ENCODE peak calls at places on chromosome 1, in ten cellular contexts. J, Z, G, D, U, Y, A, X, V and H are unnamed samples.

GRCh38 chr1:45205910-45206721 is at the start of gene ZSWIM5:
- DNase-seq in J (peak; percentile 77), Z (peak; percentile 65), G (peak; percentile 78), D (peak; percentile 37), U (peak; percentile 52), Y (peak; percentile 64), A (peak; percentile 54), X (peak; percentile 84), V (peak; percentile 57), H (peak; percentile 71)

GRCh38 chr1:248837045-248837793 is 805 bp upstream of the ZNF672 start:
- DNase-seq in J (no peak), Z (no peak), G (no peak), D (no peak), U (no peak), Y (no peak), A (no peak), X (no peak), V (no peak), H (no peak)

GRCh38 chr1:93749894-93750301 is 68.3 kb upstream of the BCAR3 start:
- DNase-seq in J (no peak), Z (no peak), G (no peak), D (no peak), U (no peak), Y (no peak), A (no peak), X (no peak), V (no peak), H (no peak)

GRCh38 chr1:229220163-229220846 is 50.6 kb upstream of the RAB4A start:
- DNase-seq in J (no peak), Z (no peak), G (no peak), D (no peak), U (no peak), Y (no peak), A (no peak), X (no peak), V (no peak), H (no peak)

GRCh38 chr1:103373991-103374390 is 151.5 kb upstream of the RNPC3 start:
- DNase-seq in J (no peak), Z (no peak), G (no peak), D (no peak), U (no peak), Y (peak; percentile 21), A (no peak), X (no peak), V (no peak), H (no peak)

GRCh38 chr1:85289207-85289847 is 12.9 kb upstream of the BCL10 start:
- DNase-seq in J (no peak), Z (no peak), G (no peak), D (peak; percentile 89), U (no peak), Y (peak; percentile 97), A (no peak), X (no peak), V (no peak), H (no peak)

GRCh38 chr1:53197301-53198205 is 929 bp downstream of the CPT2 start:
- DNase-seq in J (no peak), Z (no peak), G (no peak), D (peak; percentile 22), U (no peak), Y (peak; percentile 62), A (no peak), X (no peak), V (no peak), H (no peak)

GRCh38 chr1:48246727-48247126 is 24.2 kb downstream of the SLC5A9 start:
- DNase-seq in J (peak; percentile 50), Z (no peak), G (no peak), D (peak; percentile 13), U (no peak), Y (no peak), A (no peak), X (no peak), V (no peak), H (peak; percentile 72)